ENCODE peak calls at places on chromosomes 12 and 14, in six cellular contexts. One of them, this sample, is unnamed.

GRCh38 chr12:50764861-50765324 is 992 bp downstream of the ATF1 start:
- DNase-seq in astrocyte: peak; percentile 16
- DNase-seq in MM.1S: peak; percentile 51
- DNase-seq in coronary artery: no peak
- DNase-seq in mammary epithelial cell: peak; percentile 57
- DNase-seq in RWPE1: peak; percentile 26
- DNase-seq in this sample: no peak

GRCh38 chr14:74671789-74672188 is 41.1 kb downstream of the AREL1 start:
- DNase-seq in astrocyte: peak; percentile 81
- DNase-seq in MM.1S: no peak
- DNase-seq in coronary artery: no peak
- DNase-seq in mammary epithelial cell: peak; percentile 73
- DNase-seq in RWPE1: peak; percentile 69
- DNase-seq in this sample: peak; percentile 65

GRCh38 chr12:65296503-65297265 is 18.2 kb downstream of the MSRB3 start:
- DNase-seq in astrocyte: no peak
- DNase-seq in MM.1S: no peak
- DNase-seq in coronary artery: no peak
- DNase-seq in mammary epithelial cell: no peak
- DNase-seq in RWPE1: no peak
- DNase-seq in this sample: no peak

GRCh38 chr14:72568296-72568992 is 325.5 kb downstream of the DPF3 start:
- DNase-seq in astrocyte: no peak
- DNase-seq in MM.1S: no peak
- DNase-seq in coronary artery: no peak
- DNase-seq in mammary epithelial cell: no peak
- DNase-seq in RWPE1: no peak
- DNase-seq in this sample: no peak

GRCh38 chr14:95299271-95299670 is 20.4 kb downstream of the CLMN start:
- DNase-seq in astrocyte: no peak
- DNase-seq in MM.1S: no peak
- DNase-seq in coronary artery: no peak
- DNase-seq in mammary epithelial cell: no peak
- DNase-seq in RWPE1: no peak
- DNase-seq in this sample: no peak

GRCh38 chr12:23083267-23083666 is 458.3 kb downstream of the ETNK1 start:
- DNase-seq in astrocyte: peak; percentile 98
- DNase-seq in MM.1S: no peak
- DNase-seq in coronary artery: no peak
- DNase-seq in mammary epithelial cell: peak; percentile 93
- DNase-seq in RWPE1: peak; percentile 38
- DNase-seq in this sample: peak; percentile 97

GRCh38 chr14:76716285-76716684 is 45.0 kb upstream of the VASH1 start:
- DNase-seq in astrocyte: no peak
- DNase-seq in MM.1S: no peak
- DNase-seq in coronary artery: no peak
- DNase-seq in mammary epithelial cell: no peak
- DNase-seq in RWPE1: no peak
- DNase-seq in this sample: no peak

GRCh38 chr12:66653801-66654200 is 25.1 kb downstream of the GRIP1 start:
- DNase-seq in astrocyte: no peak
- DNase-seq in MM.1S: no peak
- DNase-seq in coronary artery: no peak
- DNase-seq in mammary epithelial cell: no peak
- DNase-seq in RWPE1: no peak
- DNase-seq in this sample: no peak

GRCh38 chr12:109295764-109296425 is 13.2 kb downstream of the FOXN4 start:
- DNase-seq in astrocyte: no peak
- DNase-seq in MM.1S: no peak
- DNase-seq in coronary artery: no peak
- DNase-seq in mammary epithelial cell: no peak
- DNase-seq in RWPE1: no peak
- DNase-seq in this sample: no peak

GRCh38 chr14:94451091-94451751 is 1.4 kb downstream of the SERPINA11 start:
- DNase-seq in astrocyte: no peak
- DNase-seq in MM.1S: no peak
- DNase-seq in coronary artery: no peak
- DNase-seq in mammary epithelial cell: no peak
- DNase-seq in RWPE1: no peak
- DNase-seq in this sample: no peak

GRCh38 chr12:104352106-104352713 is 48.7 kb downstream of the EID3 start:
- DNase-seq in astrocyte: peak; percentile 36
- DNase-seq in MM.1S: no peak
- DNase-seq in coronary artery: no peak
- DNase-seq in mammary epithelial cell: peak; percentile 35
- DNase-seq in RWPE1: no peak
- DNase-seq in this sample: no peak

GRCh38 chr14:58898655-58899316 is 261.0 kb downstream of the DACT1 start:
- DNase-seq in astrocyte: peak; percentile 99
- DNase-seq in MM.1S: no peak
- DNase-seq in coronary artery: no peak
- DNase-seq in mammary epithelial cell: peak; percentile 93
- DNase-seq in RWPE1: peak; percentile 63
- DNase-seq in this sample: peak; percentile 96

GRCh38 chr12:103677341-103677740 is 90.3 kb downstream of the STAB2 start:
- DNase-seq in astrocyte: no peak
- DNase-seq in MM.1S: no peak
- DNase-seq in coronary artery: no peak
- DNase-seq in mammary epithelial cell: peak; percentile 19
- DNase-seq in RWPE1: no peak
- DNase-seq in this sample: no peak

GRCh38 chr12:50017047-50017446 is 8.2 kb downstream of the RACGAP1 start:
- DNase-seq in astrocyte: peak; percentile 74
- DNase-seq in MM.1S: no peak
- DNase-seq in coronary artery: peak; percentile 78
- DNase-seq in mammary epithelial cell: peak; percentile 16
- DNase-seq in RWPE1: no peak
- DNase-seq in this sample: peak; percentile 86

GRCh38 chr12:29110506-29111442 is 38.3 kb upstream of the FAR2 start:
- DNase-seq in astrocyte: no peak
- DNase-seq in MM.1S: peak; percentile 19
- DNase-seq in coronary artery: no peak
- DNase-seq in mammary epithelial cell: no peak
- DNase-seq in RWPE1: no peak
- DNase-seq in this sample: no peak

GRCh38 chr12:124939428-124940142 is 25.1 kb upstream of the UBC start:
- DNase-seq in astrocyte: peak; percentile 94
- DNase-seq in MM.1S: peak; percentile 72
- DNase-seq in coronary artery: peak; percentile 93
- DNase-seq in mammary epithelial cell: peak; percentile 91
- DNase-seq in RWPE1: peak; percentile 67
- DNase-seq in this sample: peak; percentile 91

GRCh38 chr12:95349291-95349690 is 124.7 kb upstream of the METAP2 start:
- DNase-seq in astrocyte: no peak
- DNase-seq in MM.1S: no peak
- DNase-seq in coronary artery: no peak
- DNase-seq in mammary epithelial cell: no peak
- DNase-seq in RWPE1: no peak
- DNase-seq in this sample: no peak

GRCh38 chr14:64388533-64389243 is 535 bp downstream of the MTHFD1 start:
- DNase-seq in astrocyte: peak; percentile 26
- DNase-seq in MM.1S: no peak
- DNase-seq in coronary artery: no peak
- DNase-seq in mammary epithelial cell: peak; percentile 20
- DNase-seq in RWPE1: peak; percentile 36
- DNase-seq in this sample: peak; percentile 10

DNA sequence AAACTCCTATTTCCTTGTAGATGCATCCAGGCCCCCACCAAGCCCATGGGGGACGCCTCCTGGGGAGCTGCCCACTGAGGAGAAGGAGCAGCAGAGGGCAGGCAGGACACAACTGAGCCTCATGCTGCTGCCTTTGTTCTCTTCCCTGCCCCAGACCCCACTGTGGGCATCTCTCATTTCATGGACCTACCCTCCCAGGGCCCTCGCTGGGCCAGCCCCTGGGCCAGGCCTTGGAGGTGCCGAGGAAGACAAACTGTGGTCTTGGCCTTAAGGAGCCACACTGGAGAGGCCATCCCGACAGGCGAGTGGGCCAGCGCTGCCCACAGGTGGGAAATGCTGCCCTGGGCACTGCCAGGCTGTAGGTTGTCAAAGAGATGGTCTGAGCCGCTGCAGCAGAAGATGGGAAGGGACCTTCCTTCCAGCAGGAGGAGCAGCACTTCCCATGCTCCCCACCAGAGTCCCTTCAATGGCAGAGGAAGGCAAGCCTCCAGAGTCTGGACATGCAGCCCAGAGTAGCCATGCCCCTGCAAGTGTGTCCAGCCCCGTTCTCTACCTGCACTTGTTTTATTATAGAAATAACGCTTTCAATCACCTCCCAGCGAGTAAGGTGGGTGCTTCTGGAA is 147.4 kb downstream of the BCL11B start:
- DNase-seq in astrocyte: no peak
- DNase-seq in MM.1S: no peak
- DNase-seq in coronary artery: no peak
- DNase-seq in mammary epithelial cell: no peak
- DNase-seq in RWPE1: no peak
- DNase-seq in this sample: no peak
- TF ChIP-seq CTCF in astrocyte: no peak
- TF ChIP-seq CTCF in MM.1S: no peak
- TF ChIP-seq CTCF in coronary artery: no peak
- TF ChIP-seq CTCF in mammary epithelial cell: no peak
- TF ChIP-seq CTCF in RWPE1: no peak
- TF ChIP-seq CTCF in this sample: no peak

GRCh38 chr12:113899844-113900471 is 66.2 kb downstream of the RBM19 start:
- DNase-seq in astrocyte: no peak
- DNase-seq in MM.1S: no peak
- DNase-seq in coronary artery: no peak
- DNase-seq in mammary epithelial cell: peak; percentile 54
- DNase-seq in RWPE1: no peak
- DNase-seq in this sample: no peak
- H3K27ac ChIP-seq in astrocyte: no peak overlapping the region
- H3K27ac ChIP-seq in MM.1S: no peak overlapping the region
- H3K27ac ChIP-seq in coronary artery: no peak overlapping the region
- H3K27ac ChIP-seq in mammary epithelial cell: peak overlapping the region; percentile 5
- H3K27ac ChIP-seq in RWPE1: peak overlapping the region; percentile 41
- H3K27ac ChIP-seq in this sample: no peak overlapping the region

DNA sequence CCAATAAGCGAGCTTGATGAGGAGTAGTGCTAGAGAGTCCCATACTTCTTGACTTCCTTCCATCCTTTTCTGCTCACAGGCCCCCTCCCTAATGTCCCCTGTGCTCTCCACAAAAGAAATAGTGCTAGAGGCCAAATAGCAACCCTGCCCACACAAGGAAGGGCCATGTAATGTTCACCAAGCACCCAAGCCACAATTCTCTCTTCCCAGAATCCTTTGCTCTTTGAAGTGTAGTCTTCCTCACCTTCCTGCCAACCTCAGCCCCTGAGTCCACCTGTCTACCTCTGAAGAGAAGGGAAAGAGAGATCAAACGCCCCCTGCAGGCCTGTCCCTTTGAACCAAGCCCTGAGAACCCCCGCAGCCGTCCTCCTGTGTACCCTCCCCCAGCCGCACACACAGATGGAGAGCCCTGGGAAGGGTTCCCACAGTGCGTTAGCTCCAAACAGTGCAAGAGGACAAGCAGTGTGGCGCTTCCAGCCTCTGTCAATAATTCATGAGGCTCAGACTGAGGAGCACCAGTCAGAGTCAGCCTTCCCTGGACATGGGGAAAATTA is 1.9 kb upstream of the DHRS4 start:
- DNase-seq in astrocyte: no peak
- DNase-seq in MM.1S: no peak
- DNase-seq in coronary artery: no peak
- DNase-seq in mammary epithelial cell: no peak
- DNase-seq in RWPE1: no peak
- DNase-seq in this sample: no peak
- TF ChIP-seq CTCF in astrocyte: no peak
- TF ChIP-seq CTCF in MM.1S: no peak
- TF ChIP-seq CTCF in coronary artery: no peak
- TF ChIP-seq CTCF in mammary epithelial cell: no peak
- TF ChIP-seq CTCF in RWPE1: no peak
- TF ChIP-seq CTCF in this sample: peak; percentile 24

DNA sequence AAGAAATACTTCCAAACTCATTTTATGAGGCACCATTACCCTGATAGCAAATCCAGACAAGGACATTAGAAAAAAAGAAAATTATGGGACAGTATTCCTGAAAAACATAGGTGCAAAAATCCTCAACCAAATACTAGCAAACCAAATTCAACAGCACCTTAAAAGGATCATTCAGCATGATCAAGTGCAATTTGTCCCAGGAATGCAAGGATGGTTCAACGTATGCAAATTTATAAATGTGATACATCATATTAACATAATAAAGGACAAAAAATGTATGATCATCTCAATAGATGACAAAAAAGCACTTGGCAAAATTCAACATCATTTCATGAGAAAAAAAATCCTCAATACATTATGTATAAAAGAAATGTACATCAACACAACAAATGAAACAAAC is 162.9 kb downstream of the DUSP6 start:
- DNase-seq in astrocyte: no peak
- DNase-seq in MM.1S: no peak
- DNase-seq in coronary artery: no peak
- DNase-seq in mammary epithelial cell: no peak
- DNase-seq in RWPE1: no peak
- DNase-seq in this sample: no peak
- H3K27ac ChIP-seq in astrocyte: no peak overlapping the region
- H3K27ac ChIP-seq in MM.1S: no peak overlapping the region
- H3K27ac ChIP-seq in coronary artery: no peak overlapping the region
- H3K27ac ChIP-seq in mammary epithelial cell: no peak overlapping the region
- H3K27ac ChIP-seq in RWPE1: no peak overlapping the region
- H3K27ac ChIP-seq in this sample: no peak overlapping the region

GRCh38 chr14:22886500-22887259 is 3.7 kb downstream of the REM2 start:
- DNase-seq in astrocyte: peak; percentile 31
- DNase-seq in MM.1S: peak; percentile 80
- DNase-seq in coronary artery: peak; percentile 89
- DNase-seq in mammary epithelial cell: peak; percentile 56
- DNase-seq in RWPE1: peak; percentile 77
- DNase-seq in this sample: peak; percentile 37
- TF ChIP-seq CTCF in astrocyte: no peak
- TF ChIP-seq CTCF in MM.1S: peak; percentile 39
- TF ChIP-seq CTCF in coronary artery: no peak
- TF ChIP-seq CTCF in mammary epithelial cell: peak; percentile 25
- TF ChIP-seq CTCF in RWPE1: no peak
- TF ChIP-seq CTCF in this sample: peak; percentile 42

DNA sequence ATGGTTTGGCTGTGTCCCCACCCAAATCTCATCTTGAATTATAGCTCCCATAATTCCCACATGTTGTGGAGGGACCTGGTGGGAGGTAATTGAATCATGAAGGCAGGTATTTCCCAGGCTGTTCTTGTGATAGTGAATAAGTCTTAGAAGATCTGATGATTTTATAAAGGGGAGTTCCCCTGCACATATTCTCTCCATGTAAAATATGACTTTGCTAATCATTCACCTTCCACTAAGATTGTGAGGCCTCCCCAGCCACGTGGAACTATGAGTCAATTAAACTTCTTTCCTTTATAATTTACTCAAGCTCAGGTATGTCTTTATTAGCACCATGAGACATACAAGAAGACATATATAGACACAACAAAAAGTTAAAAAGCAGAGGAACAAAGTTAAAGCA is 120.0 kb downstream of the CPNE8 start:
- DNase-seq in astrocyte: no peak
- DNase-seq in MM.1S: no peak
- DNase-seq in coronary artery: no peak
- DNase-seq in mammary epithelial cell: peak; percentile 20
- DNase-seq in RWPE1: no peak
- DNase-seq in this sample: no peak
- H3K27ac ChIP-seq in astrocyte: no peak overlapping the region
- H3K27ac ChIP-seq in MM.1S: no peak overlapping the region
- H3K27ac ChIP-seq in coronary artery: no peak overlapping the region
- H3K27ac ChIP-seq in mammary epithelial cell: no peak overlapping the region
- H3K27ac ChIP-seq in RWPE1: no peak overlapping the region
- H3K27ac ChIP-seq in this sample: no peak overlapping the region

GRCh38 chr12:28110329-28110728 is 79.9 kb upstream of the CCDC91 start:
- DNase-seq in astrocyte: no peak
- DNase-seq in MM.1S: no peak
- DNase-seq in coronary artery: no peak
- DNase-seq in mammary epithelial cell: no peak
- DNase-seq in RWPE1: no peak
- DNase-seq in this sample: no peak
- TF ChIP-seq CTCF in astrocyte: no peak
- TF ChIP-seq CTCF in MM.1S: no peak
- TF ChIP-seq CTCF in coronary artery: no peak
- TF ChIP-seq CTCF in mammary epithelial cell: no peak
- TF ChIP-seq CTCF in RWPE1: no peak
- TF ChIP-seq CTCF in this sample: no peak

GRCh38 chr12:130669797-130670196 is 46.3 kb downstream of the RIMBP2 start:
- DNase-seq in astrocyte: no peak
- DNase-seq in MM.1S: no peak
- DNase-seq in coronary artery: no peak
- DNase-seq in mammary epithelial cell: no peak
- DNase-seq in RWPE1: no peak
- DNase-seq in this sample: no peak
- H3K27ac ChIP-seq in astrocyte: no peak overlapping the region
- H3K27ac ChIP-seq in MM.1S: no peak overlapping the region
- H3K27ac ChIP-seq in coronary artery: no peak overlapping the region
- H3K27ac ChIP-seq in mammary epithelial cell: no peak overlapping the region
- H3K27ac ChIP-seq in RWPE1: no peak overlapping the region
- H3K27ac ChIP-seq in this sample: no peak overlapping the region